ENCODE peak calls at places on chromosomes 5 and 9, in five cellular contexts. X is dorsolateral prefrontal cortex; Z is CD4-positive, alpha-beta memory T cell; E is aorta; N is astrocyte. W is an unnamed sample. For H3K27me3, the result is how much of the 10 kb centered on the place peaks cover.

GRCh38 chr5:107217721-107218130 is 453.0 kb downstream of the EFNA5 start:
- DNase-seq in X (peak), Z (no peak), E (peak), N (no peak), W (peak)

GRCh38 chr5:110366716-110367115 is 359.8 kb downstream of the TMEM232 start:
- DNase-seq in X (no peak), Z (no peak), E (no peak), N (no peak), W (no peak)

GRCh38 chr5:121053055-121053985 is 589.2 kb downstream of the PRR16 start:
- DNase-seq in X (no peak), Z (no peak), E (no peak), N (no peak), W (no peak)

GRCh38 chr5:66565878-66566277 is 30.3 kb upstream of the MAST4 start:
- DNase-seq in X (no peak), Z (no peak), E (no peak), N (no peak), W (peak)

GRCh38 chr5:8034852-8035251 is 165.9 kb downstream of the MTRR start:
- DNase-seq in X (no peak), Z (no peak), E (no peak), N (no peak), W (no peak)

GRCh38 chr5:98796197-98796972 is 22.9 kb downstream of the RGMB start:
- DNase-seq in X (no peak), Z (peak), E (no peak), N (peak), W (peak)

GRCh38 chr5:15480436-15480835 is 19.5 kb upstream of the FBXL7 start:
- DNase-seq in X (no peak), Z (no peak), E (no peak), N (no peak), W (no peak)

GRCh38 chr5:86461169-86461956 is 156.4 kb upstream of the COX7C start:
- DNase-seq in X (no peak), Z (no peak), E (no peak), N (no peak), W (peak)

GRCh38 chr9:5269249-5269715 is 35.2 kb downstream of the RLN2 start:
- DNase-seq in X (no peak), Z (no peak), E (no peak), N (peak), W (peak)

GRCh38 chr5:6704361-6704851 is 8.8 kb upstream of the TENT4A start:
- DNase-seq in X (no peak), Z (no peak), E (peak), N (peak), W (peak)

GRCh38 chr5:96517294-96517693 is 84.2 kb upstream of the PCSK1 start:
- DNase-seq in X (no peak), Z (no peak), E (no peak), N (peak), W (no peak)

GRCh38 chr9:75601280-75601679 is 289.2 kb upstream of the PCSK5 start:
- DNase-seq in X (no peak), Z (no peak), E (no peak), N (no peak), W (peak)

GRCh38 chr9:131677051-131677444 is 62.8 kb downstream of the RAPGEF1 start:
- DNase-seq in X (no peak), Z (no peak), E (no peak), N (peak), W (no peak)
- H3K4me3 ChIP-seq in X (no peak), Z (peak), E (no peak), N (peak), W (no peak)

GRCh38 chr9:108762348-108763055 is 93.3 kb downstream of the ACTL7B start:
- DNase-seq in X (no peak), Z (no peak), E (no peak), N (no peak), W (no peak)
- H3K27me3 ChIP-seq in X (under half), Z (under half), E (under half), N (under half), W (under half)

GRCh38 chr5:174294891-174295620 is 249.6 kb downstream of the NSG2 start:
- DNase-seq in X (no peak), Z (no peak), E (no peak), N (no peak), W (no peak)
- H3K4me3 ChIP-seq in X (no peak), Z (no peak), E (no peak), N (no peak), W (no peak)

GRCh38 chr5:141877478-141878185 is 578 bp downstream of the PCDH1 start:
- DNase-seq in X (no peak), Z (peak), E (peak), N (no peak), W (no peak)
- H3K27me3 ChIP-seq in X (under half), Z (half or more), E (under half), N (half or more), W (under half)

DNA sequence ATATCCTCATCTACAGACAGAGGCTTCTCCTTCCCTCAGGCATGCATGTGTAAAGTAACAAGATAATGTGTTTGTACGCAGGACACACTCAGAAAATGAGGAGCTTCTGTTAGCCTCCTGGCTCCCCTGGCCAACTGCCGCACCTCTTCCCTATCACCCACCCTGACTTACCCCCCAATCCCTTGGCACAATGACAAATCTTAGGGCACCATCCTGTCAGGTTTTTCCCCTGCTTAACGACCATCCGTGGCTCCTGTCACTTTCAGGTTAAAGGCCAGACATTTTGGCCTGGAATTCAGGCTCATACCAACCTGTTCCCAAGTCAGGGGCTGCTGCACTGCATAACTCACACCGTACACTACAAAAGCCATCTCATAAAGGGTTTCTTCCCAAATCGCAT is 7.4 kb upstream of the AKNA start:
- DNase-seq in X (no peak), Z (no peak), E (no peak), N (no peak), W (no peak)
- H3K4me3 ChIP-seq in X (no peak), Z (no peak), E (no peak), N (no peak), W (no peak)

GRCh38 chr9:36844961-36845360 is 189.1 kb downstream of the PAX5 start:
- DNase-seq in X (no peak), Z (no peak), E (peak), N (no peak), W (no peak)
- H3K27me3 ChIP-seq in X (under half), Z (under half), E (under half), N (under half), W (under half)

GRCh38 chr9:136943291-136944093 is 1.0 kb downstream of the FBXW5 start:
- DNase-seq in X (no peak), Z (peak), E (peak), N (no peak), W (no peak)

GRCh38 chr9:136941231-136942111 is 3.1 kb downstream of the FBXW5 start:
- DNase-seq in X (no peak), Z (no peak), E (peak), N (no peak), W (no peak)

GRCh38 chr9:136942112-136942880 is 2.2 kb downstream of the FBXW5 start:
- DNase-seq in X (no peak), Z (no peak), E (peak), N (no peak), W (no peak)

GRCh38 chr9:136944094-136944518 is 432 bp downstream of the FBXW5 start:
- DNase-seq in X (no peak), Z (no peak), E (peak), N (peak), W (no peak)

GRCh38 chr9:136942881-136943230 is 1.7 kb downstream of the FBXW5 start:
- DNase-seq in X (no peak), Z (no peak), E (no peak), N (no peak), W (no peak)
- H3K4me3 ChIP-seq in X (peak), Z (no peak), E (no peak), N (peak), W (no peak)

GRCh38 chr5:136081192-136081591 is 51.5 kb upstream of the SMAD5 start:
- DNase-seq in X (no peak), Z (no peak), E (no peak), N (no peak), W (no peak)
- H3K27me3 ChIP-seq in X (under half), Z (under half), E (under half), N (under half), W (under half)

GRCh38 chr9:93467462-93467861 is 14.1 kb upstream of the FAM120AOS start:
- DNase-seq in X (no peak), Z (no peak), E (no peak), N (no peak), W (peak)
- H3K4me3 ChIP-seq in X (no peak), Z (no peak), E (no peak), N (no peak), W (no peak)

W was measured in bronchial epithelial cell.